ENCODE peak calls at places on chromosomes 3 and 15, in eight cellular contexts. O is tibial artery; U is Calu3; S is activated T-cell treated with anti-CD3 and anti-CD28 coated beads for 1 hour; Y is stimulated activated CD8-positive, alpha-beta memory T cell treated with anti-CD3 and anti-CD28 coated beads, Interleukin-7, amount 100 ng/mL, for 1 hour; V is H9; W is HT-29; Z is lung microvascular endothelial cell. F is an unnamed sample.

GRCh38 chr3:129625071-129625874 is 18.8 kb upstream of the PLXND1 start:
- DNase-seq in S (no peak), Y (no peak), U (no peak), Z (no peak), O (no peak), V (peak), W (no peak), F (peak)

GRCh38 chr3:178350763-178351162 is 185.5 kb upstream of the KCNMB2 start:
- DNase-seq in W (no peak), Y (no peak), U (no peak), Z (no peak), S (no peak), O (no peak), V (no peak), F (no peak)

GRCh38 chr15:73334086-73334485 is 34.7 kb downstream of the HCN4 start:
- DNase-seq in U (no peak), Y (no peak), S (no peak), V (no peak), W (no peak), Z (no peak), O (no peak), F (no peak)

GRCh38 chr3:122403489-122403888 is 12.4 kb downstream of the WDR5B start:
- DNase-seq in W (no peak), U (no peak), O (no peak), Y (no peak), S (no peak), V (no peak), Z (no peak), F (no peak)

GRCh38 chr3:45826321-45826720 is 15.6 kb downstream of the LZTFL1 start:
- DNase-seq in O (no peak), Z (no peak), V (no peak), S (no peak), W (no peak), Y (no peak), U (no peak), F (no peak)

GRCh38 chr15:25775317-25775912 is 87.7 kb downstream of the ATP10A start:
- DNase-seq in U (no peak), V (no peak), Y (no peak), O (no peak), Z (no peak), W (no peak), S (no peak), F (no peak)

GRCh38 chr15:91255788-91256187 is 155.7 kb downstream of the SV2B start:
- DNase-seq in O (no peak), Y (no peak), Z (no peak), S (no peak), W (no peak), V (no peak), U (no peak), F (no peak)

GRCh38 chr15:38217181-38217580 is 35.5 kb upstream of the SPRED1 start:
- DNase-seq in O (no peak), W (peak), U (no peak), Y (no peak), Z (no peak), V (no peak), S (no peak), F (no peak)

GRCh38 chr3:141796436-141797166 is 33.4 kb downstream of the GRK7 start:
- DNase-seq in S (peak), Z (no peak), Y (peak), U (no peak), O (no peak), V (no peak), W (no peak), F (no peak)

GRCh38 chr15:40054746-40055575 is 16.0 kb upstream of the SRP14 start:
- DNase-seq in W (no peak), S (no peak), V (no peak), U (no peak), Z (no peak), O (no peak), Y (no peak), F (peak)

GRCh38 chr3:142844339-142844977 is 44.4 kb downstream of the PCOLCE2 start:
- DNase-seq in V (no peak), W (peak), Y (no peak), O (no peak), U (peak), S (no peak), Z (peak), F (peak)

GRCh38 chr3:112293368-112294321 is at the start of gene SLC9C1:
- DNase-seq in Z (peak), U (peak), S (no peak), V (peak), Y (no peak), W (peak), O (peak), F (peak)

GRCh38 chr3:87069963-87070362 is 79.0 kb upstream of the VGLL3 start:
- DNase-seq in S (no peak), Z (no peak), O (no peak), Y (no peak), V (no peak), W (peak), U (no peak), F (no peak)

GRCh38 chr15:99324082-99324620 is 72.9 kb downstream of the LRRC28 start:
- DNase-seq in O (peak), Z (peak), Y (no peak), W (no peak), S (no peak), U (no peak), V (no peak), F (no peak)

GRCh38 chr15:64850778-64851502 is 9.2 kb downstream of the PLEKHO2 start:
- DNase-seq in Z (no peak), V (peak), U (no peak), O (no peak), W (no peak), Y (no peak), S (no peak), F (no peak)

GRCh38 chr3:117871934-117872333 is 1162.4 kb downstream of the TUSC7 start:
- DNase-seq in S (no peak), U (no peak), Z (no peak), V (no peak), O (no peak), Y (no peak), W (no peak), F (no peak)

GRCh38 chr3:168802761-168803160 is 707.0 kb upstream of the GOLIM4 start:
- DNase-seq in S (no peak), O (no peak), W (no peak), Y (no peak), Z (no peak), V (no peak), U (no peak), F (peak)

GRCh38 chr3:46127503-46127902 is 80.6 kb downstream of the CCR1 start:
- DNase-seq in W (no peak), U (peak), V (no peak), O (no peak), S (no peak), Y (no peak), Z (no peak), F (no peak)

GRCh38 chr15:32802296-32802936 is 84.6 kb downstream of the GREM1 start:
- DNase-seq in Z (no peak), S (no peak), O (no peak), V (no peak), U (no peak), W (peak), Y (no peak), F (no peak)

GRCh38 chr15:58535337-58535736 is 103.5 kb downstream of the LIPC start:
- DNase-seq in Y (no peak), U (no peak), O (no peak), S (no peak), V (no peak), Z (no peak), W (no peak), F (no peak)